ENCODE peak calls at places on chromosomes 1 and 21, in six cellular contexts. R is hypothalamus; Y is stimulated activated naive CD8-positive, alpha-beta T cell treated with anti-CD3 and anti-CD28 coated beads, Interleukin-15, Interleukin-2, amounts not matched to agents 100 U/mL and 50 U/mL, for 24 hours; K is T follicular helper cell; O is lower leg skin; I is HuH-7.5. P is an unnamed sample.

GRCh38 chr1:1344672-1345361 is 4.4 kb downstream of the DVL1 start:
- DNase-seq in R (no peak), Y (peak; percentile 69), K (no peak), O (no peak), I (peak; percentile 96), P (no peak)

GRCh38 chr1:11197359-11197758 is 8.2 kb downstream of the ANGPTL7 start:
- DNase-seq in R (no peak), Y (no peak), K (no peak), O (no peak), I (no peak), P (no peak)

GRCh38 chr21:37742115-37742514 is 174.1 kb downstream of the KCNJ6 start:
- DNase-seq in R (no peak), Y (no peak), K (no peak), O (no peak), I (no peak), P (no peak)

GRCh38 chr1:48236716-48237470 is 14.4 kb downstream of the SLC5A9 start:
- DNase-seq in R (no peak), Y (no peak), K (no peak), O (no peak), I (peak; percentile 45), P (no peak)

GRCh38 chr1:204074274-204075115 is 1.6 kb downstream of the SOX13 start:
- DNase-seq in R (peak; percentile 49), Y (no peak), K (no peak), O (peak; percentile 41), I (peak; percentile 67), P (peak; percentile 19)

GRCh38 chr1:40130892-40131291 is 30.3 kb upstream of the RLF start:
- DNase-seq in R (no peak), Y (no peak), K (no peak), O (no peak), I (no peak), P (no peak)

GRCh38 chr1:176745945-176746344 is 283.0 kb downstream of the PAPPA2 start:
- DNase-seq in R (no peak), Y (no peak), K (no peak), O (no peak), I (no peak), P (no peak)

GRCh38 chr1:147851149-147851548 is 51.4 kb upstream of the GJA8 start:
- DNase-seq in R (no peak), Y (no peak), K (no peak), O (no peak), I (no peak), P (no peak)

GRCh38 chr1:12593621-12594066 is 24.4 kb downstream of the DHRS3 start:
- DNase-seq in R (no peak), Y (no peak), K (no peak), O (peak; percentile 55), I (no peak), P (no peak)

GRCh38 chr21:33924766-33925100 is 9.1 kb upstream of the ATP5PO start:
- DNase-seq in R (no peak), Y (no peak), K (no peak), O (peak; percentile 47), I (no peak), P (no peak)

GRCh38 chr1:114341886-114342285 is 169.1 kb downstream of the TRIM33 start:
- DNase-seq in R (no peak), Y (no peak), K (no peak), O (no peak), I (no peak), P (no peak)

GRCh38 chr1:229406798-229407197 is 27.1 kb downstream of the ACTA1 start:
- DNase-seq in R (no peak), Y (no peak), K (no peak), O (no peak), I (peak; percentile 76), P (no peak)

GRCh38 chr1:181033799-181034391 is at the start of gene MR1:
- DNase-seq in R (no peak), Y (no peak), K (peak; percentile 21), O (peak; percentile 49), I (no peak), P (no peak)

GRCh38 chr1:165633624-165634023 is 2.6 kb downstream of the MGST3 start:
- DNase-seq in R (no peak), Y (no peak), K (no peak), O (no peak), I (no peak), P (no peak)

GRCh38 chr1:51189421-51190073 is 46.5 kb upstream of the RNF11 start:
- DNase-seq in R (no peak), Y (peak; percentile 46), K (peak; percentile 9), O (peak; percentile 17), I (peak; percentile 42), P (peak; percentile 71)

GRCh38 chr1:22225858-22226584 is 83.1 kb upstream of the WNT4 start:
- DNase-seq in R (no peak), Y (no peak), K (no peak), O (no peak), I (no peak), P (no peak)

GRCh38 chr1:215111916-215112315 is 29.4 kb downstream of the KCNK2 start:
- DNase-seq in R (no peak), Y (no peak), K (no peak), O (no peak), I (no peak), P (peak; percentile 15)

GRCh38 chr1:25583519-25584370 is 32.8 kb upstream of the MAN1C1 start:
- DNase-seq in R (no peak), Y (no peak), K (no peak), O (no peak), I (no peak), P (no peak)

GRCh38 chr1:176888471-176889032 is 276.0 kb downstream of the ASTN1 start:
- DNase-seq in R (no peak), Y (no peak), K (no peak), O (no peak), I (no peak), P (no peak)

GRCh38 chr21:46560568-46561447 is 44.1 kb downstream of the S100B start:
- DNase-seq in R (no peak), Y (no peak), K (no peak), O (peak; percentile 11), I (no peak), P (no peak)

P was measured in HAP-1.